ENCODE peak calls at places on chromosomes 16 and 17, in four cellular contexts. R is HEK293T, Z is K562, X is WTC11. L is an unnamed sample.

GRCh38 chr17:55609737-55610201 is 98.5 kb upstream of the SMIM36 start:
- DNase-seq in R (no peak), Z (no peak), X (no peak), L (no peak)

GRCh38 chr17:17304521-17304985 is 1.4 kb downstream of the NT5M start:
- DNase-seq in R (no peak), Z (no peak), X (no peak), L (no peak)

GRCh38 chr17:59754547-59754946 is 47.1 kb downstream of the VMP1 start:
- DNase-seq in R (no peak), Z (peak), X (no peak), L (peak)

GRCh38 chr17:8025176-8025911 is 13.5 kb upstream of the ALOX15B start:
- DNase-seq in R (no peak), Z (no peak), X (no peak), L (no peak)

GRCh38 chr17:29732613-29733012 is 109.9 kb upstream of the CORO6 start:
- DNase-seq in R (no peak), Z (no peak), X (no peak), L (no peak)

GRCh38 chr16:80174416-80174815 is 366.4 kb upstream of the DYNLRB2 start:
- DNase-seq in R (no peak), Z (no peak), X (no peak), L (peak)

GRCh38 chr17:28449861-28450260 is 23.6 kb upstream of the SLC13A2 start:
- DNase-seq in R (no peak), Z (no peak), X (no peak), L (no peak)

GRCh38 chr17:81117672-81118198 is 47.6 kb upstream of the PVALEF start:
- DNase-seq in R (no peak), Z (no peak), X (no peak), L (no peak)

GRCh38 chr16:88359008-88359407 is 23.8 kb upstream of the ZNF469 start:
- DNase-seq in R (no peak), Z (no peak), X (no peak), L (no peak)

GRCh38 chr17:50899559-50900319 is 33.6 kb upstream of the TOB1 start:
- DNase-seq in R (no peak), Z (no peak), X (no peak), L (no peak)

GRCh38 chr17:82028246-82028645 is 3.2 kb upstream of the RAC3 start:
- DNase-seq in R (no peak), Z (no peak), X (no peak), L (no peak)

GRCh38 chr17:44137891-44138709 is 3.6 kb upstream of the HROB start:
- DNase-seq in R (peak), Z (peak), X (peak), L (peak)

GRCh38 chr16:8936421-8936820 is 27.3 kb downstream of the USP7 start:
- DNase-seq in R (peak), Z (peak), X (peak), L (peak)

GRCh38 chr17:66893382-66893781 is 58.5 kb downstream of the CACNG5 start:
- DNase-seq in R (no peak), Z (no peak), X (no peak), L (no peak)

GRCh38 chr16:84284168-84284722 is 10.4 kb upstream of the WFDC1 start:
- DNase-seq in R (no peak), Z (peak), X (peak), L (peak)

GRCh38 chr16:72537684-72538083 is 365.7 kb upstream of the PMFBP1 start:
- DNase-seq in R (no peak), Z (no peak), X (no peak), L (no peak)

GRCh38 chr16:84795338-84796053 is 24.3 kb upstream of the CRISPLD2 start:
- DNase-seq in R (no peak), Z (no peak), X (no peak), L (no peak)

GRCh38 chr17:27878776-27879562 is 14.2 kb downstream of the LYRM9 start:
- DNase-seq in R (no peak), Z (no peak), X (peak), L (no peak)

GRCh38 chr17:68456529-68457167 is 648 bp downstream of the WIPI1 start:
- DNase-seq in R (peak), Z (no peak), X (peak), L (peak)

GRCh38 chr17:38451840-38452529 is 23.7 kb downstream of the ARHGAP23 start:
- DNase-seq in R (no peak), Z (peak), X (peak), L (no peak)

GRCh38 chr17:70332356-70332755 is 163.0 kb downstream of the KCNJ2 start:
- DNase-seq in R (no peak), Z (no peak), X (no peak), L (no peak)

GRCh38 chr17:82281502-82282238 is 8.2 kb upstream of the CSNK1D start:
- DNase-seq in R (no peak), Z (no peak), X (no peak), L (no peak)

GRCh38 chr17:968812-969766 is 10.5 kb downstream of the NXN start:
- DNase-seq in R (no peak), Z (no peak), X (no peak), L (no peak)

GRCh38 chr17:1606352-1606985 is 22.2 kb downstream of the SLC43A2 start:
- DNase-seq in R (no peak), Z (no peak), X (no peak), L (no peak)

GRCh38 chr17:32100971-32101631 is 41.2 kb upstream of the RHOT1 start:
- DNase-seq in R (no peak), Z (no peak), X (no peak), L (no peak)

GRCh38 chr17:45240905-45241314 is 19.2 kb downstream of the FMNL1 start:
- DNase-seq in R (no peak), Z (no peak), X (no peak), L (no peak)

GRCh38 chr17:57576744-57577143 is 168.4 kb downstream of the CCDC182 start:
- DNase-seq in R (no peak), Z (no peak), X (no peak), L (no peak)

GRCh38 chr16:75559564-75560372 is 3.7 kb upstream of the TMEM231 start:
- DNase-seq in R (peak), Z (peak), X (no peak), L (no peak)

GRCh38 chr16:68839831-68840230 is 3.5 kb upstream of the TANGO6 start:
- DNase-seq in R (no peak), Z (no peak), X (no peak), L (no peak)

GRCh38 chr16:8919089-8919933 is 37.2 kb downstream of the LITAFD start:
- DNase-seq in R (no peak), Z (no peak), X (no peak), L (no peak)

GRCh38 chr16:10504404-10504885 is 76.0 kb downstream of the EMP2 start:
- DNase-seq in R (no peak), Z (no peak), X (no peak), L (no peak)

GRCh38 chr16:89056592-89056991 is 37.1 kb upstream of the ACSF3 start:
- DNase-seq in R (no peak), Z (no peak), X (no peak), L (no peak)

GRCh38 chr17:68248886-68249872 is 1.3 kb downstream of the AMZ2 start:
- DNase-seq in R (no peak), Z (no peak), X (no peak), L (no peak)

GRCh38 chr16:80710918-80711317 is 93.5 kb downstream of the CDYL2 start:
- DNase-seq in R (no peak), Z (no peak), X (no peak), L (no peak)

GRCh38 chr17:42484304-42484703 is 25.6 kb downstream of the ATP6V0A1 start:
- DNase-seq in R (no peak), Z (no peak), X (no peak), L (peak)

GRCh38 chr16:20803561-20804214 is 2.6 kb downstream of the ERI2 start:
- DNase-seq in R (no peak), Z (no peak), X (no peak), L (peak)

GRCh38 chr16:49731911-49732310 is 124.0 kb downstream of the ZNF423 start:
- DNase-seq in R (no peak), Z (no peak), X (no peak), L (no peak)

GRCh38 chr17:77796201-77796860 is 162.2 kb upstream of the TNRC6C start:
- DNase-seq in R (no peak), Z (no peak), X (no peak), L (no peak)

GRCh38 chr17:4558311-4558972 is 1.9 kb downstream of the GGT6 start:
- DNase-seq in R (no peak), Z (no peak), X (no peak), L (no peak)
- TF ChIP-seq ELF4 in R (no peak), Z (no peak), X (no peak), L (no peak)

GRCh38 chr17:13002761-13003453 is 14.9 kb downstream of the ELAC2 start:
- DNase-seq in R (peak), Z (peak), X (peak), L (peak)
- TF ChIP-seq ELF4 in R (no peak), Z (no peak), X (no peak), L (no peak)

GRCh38 chr16:12917246-12917645 is 15.8 kb downstream of the SHISA9 start:
- DNase-seq in R (no peak), Z (no peak), X (no peak), L (no peak)

GRCh38 chr16:12920739-12921138 is 19.3 kb downstream of the SHISA9 start:
- DNase-seq in R (no peak), Z (no peak), X (no peak), L (no peak)

GRCh38 chr16:12917653-12918052 is 16.3 kb downstream of the SHISA9 start:
- DNase-seq in R (no peak), Z (no peak), X (no peak), L (no peak)
- TF ChIP-seq ELF4 in R (no peak), Z (no peak), X (no peak), L (no peak)

GRCh38 chr16:1318268-1318545 is 8.8 kb downstream of the UBE2I start:
- DNase-seq in R (no peak), Z (no peak), X (no peak), L (no peak)

GRCh38 chr16:1314399-1315068 is 5.1 kb downstream of the UBE2I start:
- DNase-seq in R (no peak), Z (no peak), X (no peak), L (no peak)

GRCh38 chr16:1315081-1316032 is 5.9 kb downstream of the UBE2I start:
- DNase-seq in R (no peak), Z (no peak), X (no peak), L (no peak)

GRCh38 chr16:1317479-1318267 is 8.2 kb downstream of the UBE2I start:
- DNase-seq in R (no peak), Z (no peak), X (no peak), L (no peak)

GRCh38 chr16:1316033-1316405 is 6.6 kb downstream of the UBE2I start:
- DNase-seq in R (no peak), Z (no peak), X (no peak), L (no peak)
- TF ChIP-seq ELF4 in R (no peak), Z (no peak), X (no peak), L (no peak)

GRCh38 chr16:2784536-2785100 is 2.7 kb downstream of the PRSS33 start:
- DNase-seq in R (no peak), Z (no peak), X (no peak), L (no peak)

GRCh38 chr16:2786826-2787151 is 571 bp downstream of the PRSS33 start:
- DNase-seq in R (no peak), Z (no peak), X (no peak), L (no peak)

GRCh38 chr16:2786061-2786825 is 1.1 kb downstream of the PRSS33 start:
- DNase-seq in R (no peak), Z (no peak), X (no peak), L (no peak)

GRCh38 chr16:2783581-2784375 is 3.6 kb downstream of the PRSS33 start:
- DNase-seq in R (no peak), Z (no peak), X (peak), L (no peak)

DNA sequence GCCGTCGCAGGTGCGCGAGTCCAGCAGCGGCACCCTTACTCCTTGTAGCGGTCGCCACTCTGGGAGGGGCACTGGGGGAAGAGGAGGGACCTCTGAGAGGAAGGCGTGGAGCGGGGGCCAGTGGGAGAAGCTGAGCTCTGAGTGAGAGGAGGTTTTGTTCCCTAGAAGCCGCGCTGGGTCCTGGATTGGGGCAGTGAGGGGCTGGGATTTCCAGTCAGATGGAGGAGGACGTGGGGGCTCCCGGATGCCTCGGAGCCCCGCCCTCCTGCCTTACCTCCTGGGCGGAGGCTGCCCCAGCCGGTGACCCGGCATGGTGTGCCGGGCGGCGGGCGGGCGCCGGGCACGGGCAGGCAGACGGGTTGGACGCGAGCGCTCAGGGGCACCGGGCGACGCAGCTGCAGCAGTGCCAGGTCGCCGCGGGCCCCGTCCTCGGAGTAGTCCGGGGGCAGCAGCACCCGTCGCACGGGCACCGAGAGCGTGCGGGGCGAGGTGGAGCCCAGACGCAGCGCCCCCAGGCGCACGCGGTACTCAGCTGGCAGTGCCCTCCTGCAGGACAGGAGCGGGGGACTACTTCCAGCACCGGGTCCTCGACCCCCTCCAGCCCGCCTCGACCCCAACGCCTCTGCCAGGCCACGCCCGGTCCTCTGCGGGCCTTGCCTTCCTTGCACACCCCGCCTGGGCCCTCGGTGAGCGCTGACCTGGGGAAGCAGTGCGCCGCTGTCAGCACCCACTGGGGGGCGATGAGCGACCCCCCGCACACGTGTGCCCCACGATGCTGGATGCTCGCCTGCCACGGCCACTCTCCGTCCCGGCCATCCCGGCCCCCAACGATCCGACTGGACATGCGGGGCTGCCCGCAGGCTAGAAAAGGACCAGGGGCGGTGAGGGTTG is 2.0 kb downstream of the PRSS33 start:
- DNase-seq in R (no peak), Z (peak), X (peak), L (no peak)
- TF ChIP-seq ELF4 in R (no peak), Z (no peak), X (no peak), L (no peak)

GRCh38 chr17:48469227-48469626 is 39.2 kb upstream of the SKAP1 start:
- DNase-seq in R (no peak), Z (no peak), X (no peak), L (no peak)

GRCh38 chr17:48471807-48472484 is 41.9 kb upstream of the SKAP1 start:
- DNase-seq in R (no peak), Z (no peak), X (no peak), L (no peak)

GRCh38 chr17:48468299-48468698 is 38.3 kb upstream of the SKAP1 start:
- DNase-seq in R (no peak), Z (no peak), X (no peak), L (no peak)

GRCh38 chr17:48470388-48471034 is 40.5 kb upstream of the SKAP1 start:
- DNase-seq in R (no peak), Z (no peak), X (no peak), L (no peak)

DNA sequence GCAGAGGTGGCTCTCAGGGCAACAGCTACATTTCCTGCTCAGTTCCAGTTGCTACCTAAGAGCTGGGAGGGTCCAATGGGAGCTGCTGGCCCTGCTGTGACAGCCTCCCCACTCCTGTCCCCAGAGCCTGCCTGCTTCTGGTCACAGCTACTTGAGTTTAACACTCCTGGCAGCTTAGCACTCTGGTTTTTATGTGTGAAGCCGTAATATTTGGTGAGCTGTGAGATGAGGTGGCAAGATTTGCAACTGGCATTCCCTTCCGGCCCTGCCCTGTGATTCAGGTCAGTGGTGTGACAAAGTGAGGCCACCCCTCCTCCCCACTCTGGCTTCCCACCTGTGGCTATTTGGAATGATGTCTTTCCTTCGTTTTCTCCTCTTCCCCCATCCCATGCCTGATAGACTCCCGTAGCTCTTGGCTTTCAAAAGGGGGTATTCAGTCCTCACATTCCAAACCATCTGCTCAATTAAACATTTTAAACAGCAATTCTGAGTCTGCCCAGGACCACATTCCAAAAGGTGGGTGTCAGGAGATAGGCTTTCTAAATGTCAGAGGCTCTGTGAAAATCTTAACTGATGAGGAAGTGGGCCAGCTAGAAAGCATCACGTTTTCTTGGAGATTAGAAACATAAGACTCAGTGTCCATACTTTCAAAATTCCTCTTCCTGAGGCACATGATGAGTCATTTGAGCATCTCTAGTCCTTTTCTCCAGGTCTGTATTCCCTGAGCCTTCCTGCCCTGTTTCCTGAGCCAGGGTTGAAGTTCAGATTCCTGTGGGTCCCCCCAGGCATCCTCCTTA is 42.7 kb upstream of the SKAP1 start:
- DNase-seq in R (no peak), Z (no peak), X (no peak), L (no peak)
- TF ChIP-seq ELF4 in R (no peak), Z (no peak), X (no peak), L (no peak)

DNA sequence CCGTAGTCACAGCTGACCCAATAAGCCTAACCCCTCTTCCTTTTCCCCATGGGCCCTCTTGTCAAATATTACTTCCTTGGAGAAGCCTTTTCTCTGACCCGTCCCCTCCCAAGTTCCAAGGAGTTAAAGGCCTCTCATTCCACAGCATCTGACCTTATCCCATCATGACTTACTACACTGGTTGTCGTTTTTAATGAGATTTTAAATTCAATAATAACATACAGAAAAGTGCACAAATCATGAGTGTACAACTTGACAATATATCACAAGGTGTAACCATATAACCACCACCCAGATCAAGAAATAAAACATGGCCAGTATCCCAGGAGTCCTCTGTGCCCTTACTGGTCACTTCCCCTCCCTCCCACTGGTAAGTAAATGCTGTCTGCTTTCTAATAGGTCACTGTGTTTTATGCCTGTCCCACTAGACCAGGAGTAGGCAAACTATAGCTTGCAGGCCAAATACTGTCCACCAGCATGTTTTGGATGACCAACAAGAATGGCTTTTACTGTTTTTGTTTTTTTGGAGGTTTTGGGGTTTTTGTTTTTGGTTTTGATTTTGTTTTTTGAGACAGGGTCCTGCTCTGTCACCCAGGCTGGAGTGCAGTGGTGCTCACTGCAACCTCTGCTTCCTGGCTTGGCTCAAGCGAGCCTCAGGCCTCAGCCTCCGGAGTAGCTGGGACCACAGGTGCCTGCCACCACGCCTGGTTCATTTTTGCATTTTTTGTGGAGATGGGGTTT is 1.2 kb upstream of the FDXR start:
- DNase-seq in R (peak), Z (no peak), X (no peak), L (peak)
- TF ChIP-seq ELF4 in R (no peak), Z (peak), X (no peak), L (no peak)